ENCODE peak calls at places on chromosome 10, in nine cellular contexts. One of them, this sample, is unnamed.

GRCh38 chr10:3961082-3961481 is 176.1 kb upstream of the KLF6 start:
- DNase-seq in astrocyte of the hippocampus: no peak
- DNase-seq in A549: no peak
- DNase-seq in testis: no peak
- DNase-seq in activated naive CD4-positive, alpha-beta T cell treated with anti-CD3 and anti-CD28 coated beads for 36 hours: peak
- DNase-seq in tibial nerve: no peak
- DNase-seq in activated CD4-positive, alpha-beta T cell treated with anti-CD3 and anti-CD28 coated beads, Interleukin-2, amount 50 U/mL, for 48 hours: no peak
- DNase-seq in prostate gland: no peak
- DNase-seq in NK-92 treated with Interleukin-12 subunit alpha and Interleukin-12 subunit beta, amount 100 ng/mL, for 24 hours: peak
- DNase-seq in this sample: no peak

GRCh38 chr10:63896992-63897391 is 375.8 kb downstream of the REEP3 start:
- DNase-seq in astrocyte of the hippocampus: no peak
- DNase-seq in A549: no peak
- DNase-seq in testis: no peak
- DNase-seq in activated naive CD4-positive, alpha-beta T cell treated with anti-CD3 and anti-CD28 coated beads for 36 hours: no peak
- DNase-seq in tibial nerve: no peak
- DNase-seq in activated CD4-positive, alpha-beta T cell treated with anti-CD3 and anti-CD28 coated beads, Interleukin-2, amount 50 U/mL, for 48 hours: no peak
- DNase-seq in prostate gland: no peak
- DNase-seq in NK-92 treated with Interleukin-12 subunit alpha and Interleukin-12 subunit beta, amount 100 ng/mL, for 24 hours: no peak
- DNase-seq in this sample: no peak

GRCh38 chr10:78455873-78456272 is 422.2 kb downstream of the RPS24 start:
- DNase-seq in astrocyte of the hippocampus: no peak
- DNase-seq in A549: no peak
- DNase-seq in testis: no peak
- DNase-seq in activated naive CD4-positive, alpha-beta T cell treated with anti-CD3 and anti-CD28 coated beads for 36 hours: no peak
- DNase-seq in tibial nerve: no peak
- DNase-seq in activated CD4-positive, alpha-beta T cell treated with anti-CD3 and anti-CD28 coated beads, Interleukin-2, amount 50 U/mL, for 48 hours: no peak
- DNase-seq in prostate gland: no peak
- DNase-seq in NK-92 treated with Interleukin-12 subunit alpha and Interleukin-12 subunit beta, amount 100 ng/mL, for 24 hours: no peak
- DNase-seq in this sample: no peak

GRCh38 chr10:290026-290725 is 154.9 kb downstream of the ZMYND11 start:
- DNase-seq in astrocyte of the hippocampus: no peak
- DNase-seq in A549: no peak
- DNase-seq in testis: no peak
- DNase-seq in activated naive CD4-positive, alpha-beta T cell treated with anti-CD3 and anti-CD28 coated beads for 36 hours: no peak
- DNase-seq in tibial nerve: no peak
- DNase-seq in activated CD4-positive, alpha-beta T cell treated with anti-CD3 and anti-CD28 coated beads, Interleukin-2, amount 50 U/mL, for 48 hours: no peak
- DNase-seq in prostate gland: no peak
- DNase-seq in NK-92 treated with Interleukin-12 subunit alpha and Interleukin-12 subunit beta, amount 100 ng/mL, for 24 hours: no peak
- DNase-seq in this sample: no peak

GRCh38 chr10:130227883-130228282 is 91.7 kb downstream of the GLRX3 start:
- DNase-seq in astrocyte of the hippocampus: no peak
- DNase-seq in A549: no peak
- DNase-seq in testis: no peak
- DNase-seq in activated naive CD4-positive, alpha-beta T cell treated with anti-CD3 and anti-CD28 coated beads for 36 hours: no peak
- DNase-seq in tibial nerve: no peak
- DNase-seq in activated CD4-positive, alpha-beta T cell treated with anti-CD3 and anti-CD28 coated beads, Interleukin-2, amount 50 U/mL, for 48 hours: no peak
- DNase-seq in prostate gland: no peak
- DNase-seq in NK-92 treated with Interleukin-12 subunit alpha and Interleukin-12 subunit beta, amount 100 ng/mL, for 24 hours: no peak
- DNase-seq in this sample: no peak

GRCh38 chr10:101123085-101123814 is 7.8 kb upstream of the TLX1 start:
- DNase-seq in astrocyte of the hippocampus: no peak
- DNase-seq in A549: no peak
- DNase-seq in testis: no peak
- DNase-seq in activated naive CD4-positive, alpha-beta T cell treated with anti-CD3 and anti-CD28 coated beads for 36 hours: no peak
- DNase-seq in tibial nerve: no peak
- DNase-seq in activated CD4-positive, alpha-beta T cell treated with anti-CD3 and anti-CD28 coated beads, Interleukin-2, amount 50 U/mL, for 48 hours: no peak
- DNase-seq in prostate gland: no peak
- DNase-seq in NK-92 treated with Interleukin-12 subunit alpha and Interleukin-12 subunit beta, amount 100 ng/mL, for 24 hours: no peak
- DNase-seq in this sample: no peak

GRCh38 chr10:6182454-6183098 is 20.2 kb upstream of the PFKFB3 start:
- DNase-seq in astrocyte of the hippocampus: no peak
- DNase-seq in A549: no peak
- DNase-seq in testis: peak
- DNase-seq in activated naive CD4-positive, alpha-beta T cell treated with anti-CD3 and anti-CD28 coated beads for 36 hours: no peak
- DNase-seq in tibial nerve: no peak
- DNase-seq in activated CD4-positive, alpha-beta T cell treated with anti-CD3 and anti-CD28 coated beads, Interleukin-2, amount 50 U/mL, for 48 hours: no peak
- DNase-seq in prostate gland: no peak
- DNase-seq in NK-92 treated with Interleukin-12 subunit alpha and Interleukin-12 subunit beta, amount 100 ng/mL, for 24 hours: no peak
- DNase-seq in this sample: no peak

GRCh38 chr10:101244321-101245050 is 15.2 kb upstream of the LBX1 start:
- DNase-seq in astrocyte of the hippocampus: peak
- DNase-seq in A549: peak
- DNase-seq in testis: no peak
- DNase-seq in activated naive CD4-positive, alpha-beta T cell treated with anti-CD3 and anti-CD28 coated beads for 36 hours: no peak
- DNase-seq in tibial nerve: no peak
- DNase-seq in activated CD4-positive, alpha-beta T cell treated with anti-CD3 and anti-CD28 coated beads, Interleukin-2, amount 50 U/mL, for 48 hours: no peak
- DNase-seq in prostate gland: no peak
- DNase-seq in NK-92 treated with Interleukin-12 subunit alpha and Interleukin-12 subunit beta, amount 100 ng/mL, for 24 hours: no peak
- DNase-seq in this sample: no peak

GRCh38 chr10:35041502-35041879 is 48.6 kb downstream of the CUL2 start:
- DNase-seq in astrocyte of the hippocampus: no peak
- DNase-seq in A549: no peak
- DNase-seq in testis: no peak
- DNase-seq in activated naive CD4-positive, alpha-beta T cell treated with anti-CD3 and anti-CD28 coated beads for 36 hours: no peak
- DNase-seq in tibial nerve: no peak
- DNase-seq in activated CD4-positive, alpha-beta T cell treated with anti-CD3 and anti-CD28 coated beads, Interleukin-2, amount 50 U/mL, for 48 hours: no peak
- DNase-seq in prostate gland: no peak
- DNase-seq in NK-92 treated with Interleukin-12 subunit alpha and Interleukin-12 subunit beta, amount 100 ng/mL, for 24 hours: no peak
- DNase-seq in this sample: no peak

GRCh38 chr10:102418612-102419560 is at the start of gene PSD:
- DNase-seq in astrocyte of the hippocampus: no peak
- DNase-seq in A549: no peak
- DNase-seq in testis: no peak
- DNase-seq in activated naive CD4-positive, alpha-beta T cell treated with anti-CD3 and anti-CD28 coated beads for 36 hours: no peak
- DNase-seq in tibial nerve: no peak
- DNase-seq in activated CD4-positive, alpha-beta T cell treated with anti-CD3 and anti-CD28 coated beads, Interleukin-2, amount 50 U/mL, for 48 hours: no peak
- DNase-seq in prostate gland: no peak
- DNase-seq in NK-92 treated with Interleukin-12 subunit alpha and Interleukin-12 subunit beta, amount 100 ng/mL, for 24 hours: no peak
- DNase-seq in this sample: no peak